ENCODE peak calls at places on chromosomes 2 and 18, in eight cellular contexts. I, N, V, S, R, D, W and M are unnamed samples.

GRCh38 chr2:61816480-61817355 is 37.1 kb downstream of the FAM161A start:
- DNase-seq in R (no peak), V (no peak), N (no peak), S (no peak), W (no peak), D (no peak), I (no peak), M (no peak)

GRCh38 chr2:99524056-99524455 is 34.2 kb upstream of the REV1 start:
- DNase-seq in D (no peak), V (no peak), I (no peak), R (no peak), N (no peak), S (no peak), W (no peak), M (no peak)

GRCh38 chr2:135473567-135473966 is 57.5 kb downstream of the ZRANB3 start:
- DNase-seq in N (no peak), D (peak), V (peak), R (no peak), S (peak), W (no peak), I (no peak), M (peak)

GRCh38 chr2:201950606-201951005 is 83.0 kb upstream of the FZD7 start:
- DNase-seq in S (no peak), W (no peak), R (no peak), D (no peak), N (no peak), V (no peak), I (no peak), M (no peak)

GRCh38 chr18:10822457-10822856 is 296.6 kb downstream of the NAPG start:
- DNase-seq in R (no peak), D (no peak), N (no peak), V (no peak), I (no peak), W (peak), S (no peak), M (no peak)

GRCh38 chr2:11406492-11407381 is 59.2 kb downstream of the E2F6 start:
- DNase-seq in I (no peak), N (peak), S (peak), W (peak), R (no peak), D (no peak), V (no peak), M (no peak)

GRCh38 chr2:68798574-68798973 is 64.0 kb downstream of the ARHGAP25 start:
- DNase-seq in D (no peak), S (no peak), V (no peak), W (no peak), I (no peak), N (no peak), R (no peak), M (no peak)

GRCh38 chr2:31193806-31194205 is 23.5 kb downstream of the CAPN14 start:
- DNase-seq in I (no peak), D (no peak), R (no peak), S (no peak), V (no peak), W (no peak), N (no peak), M (no peak)

GRCh38 chr18:55189972-55190371 is 230.7 kb upstream of the CCDC68 start:
- DNase-seq in S (no peak), V (no peak), N (no peak), W (no peak), D (no peak), R (no peak), I (no peak), M (no peak)

GRCh38 chr2:149076863-149077412 is 38.4 kb downstream of the LYPD6B start:
- DNase-seq in R (no peak), I (no peak), D (no peak), W (no peak), N (no peak), S (no peak), V (no peak), M (no peak)

GRCh38 chr2:43576983-43577892 is 18.6 kb downstream of the THADA start:
- DNase-seq in V (peak), S (peak), I (no peak), W (peak), R (no peak), D (peak), N (no peak), M (peak)

GRCh38 chr2:203225423-203226039 is 13.3 kb upstream of the CYP20A1 start:
- DNase-seq in V (peak), R (no peak), N (no peak), D (no peak), I (peak), W (no peak), S (no peak), M (peak)

GRCh38 chr18:51188024-51188701 is 9.3 kb downstream of the MEX3C start:
- DNase-seq in N (no peak), W (no peak), V (no peak), S (no peak), D (no peak), I (no peak), R (no peak), M (no peak)

GRCh38 chr2:128986867-128987268 is 668.2 kb upstream of the HS6ST1 start:
- DNase-seq in N (no peak), I (no peak), V (no peak), W (no peak), D (no peak), R (no peak), S (no peak), M (no peak)

GRCh38 chr2:45616663-45617411 is 5.8 kb upstream of the SRBD1 start:
- DNase-seq in D (no peak), S (no peak), W (no peak), V (no peak), I (no peak), N (no peak), R (no peak), M (peak)

GRCh38 chr2:224206816-224207215 is 167.7 kb upstream of the SERPINE2 start:
- DNase-seq in D (no peak), S (no peak), V (no peak), W (no peak), N (no peak), I (no peak), R (no peak), M (no peak)

GRCh38 chr2:64978514-64979268 is 10.5 kb upstream of the SLC1A4 start:
- DNase-seq in I (peak), S (no peak), W (no peak), V (no peak), N (no peak), R (no peak), D (no peak), M (peak)

GRCh38 chr2:1884933-1885580 is 140.7 kb upstream of the PXDN start:
- DNase-seq in W (no peak), V (no peak), S (no peak), D (no peak), N (no peak), I (no peak), R (no peak), M (no peak)

GRCh38 chr2:215961981-215962380 is 51.4 kb downstream of the MREG start:
- DNase-seq in I (no peak), N (no peak), W (no peak), S (no peak), R (no peak), V (no peak), D (no peak), M (no peak)

GRCh38 chr18:67599277-67599676 is 82.8 kb upstream of the DSEL start:
- DNase-seq in W (no peak), S (no peak), I (no peak), R (no peak), V (no peak), D (no peak), N (no peak), M (no peak)

GRCh38 chr2:187567126-187567525 is 12.9 kb upstream of the TFPI start:
- DNase-seq in I (no peak), S (no peak), W (no peak), V (peak), N (no peak), R (no peak), D (no peak), M (peak)

GRCh38 chr2:88656690-88657089 is 29.4 kb upstream of the EIF2AK3 start:
- DNase-seq in S (no peak), D (no peak), V (no peak), I (no peak), W (peak), N (no peak), R (no peak), M (no peak)

GRCh38 chr2:120352701-120353590 is 7.0 kb downstream of the INHBB start:
- DNase-seq in D (no peak), R (no peak), V (no peak), I (no peak), S (no peak), W (peak), N (no peak), M (no peak)

GRCh38 chr2:201244829-201245228 is 15.5 kb upstream of the CASP8 start:
- DNase-seq in R (no peak), S (no peak), W (no peak), N (no peak), D (no peak), I (no peak), V (no peak), M (no peak)

GRCh38 chr18:62384610-62385097 is 59.5 kb downstream of the TNFRSF11A start:
- DNase-seq in V (no peak), W (no peak), I (no peak), N (no peak), S (peak), D (no peak), R (no peak), M (no peak)

GRCh38 chr2:175931751-175932295 is 70.2 kb downstream of the LNPK start:
- DNase-seq in R (no peak), V (no peak), I (no peak), W (no peak), S (no peak), D (no peak), N (no peak), M (no peak)

GRCh38 chr2:183037281-183037659 is 987 bp downstream of the NCKAP1 start:
- DNase-seq in N (no peak), S (no peak), D (no peak), R (no peak), W (no peak), I (peak), V (peak), M (peak)

GRCh38 chr2:12119841-12120240 is 373.4 kb downstream of the LPIN1 start:
- DNase-seq in I (no peak), N (no peak), V (no peak), S (no peak), W (no peak), D (no peak), R (no peak), M (no peak)

GRCh38 chr2:179106342-179107178 is 56.6 kb upstream of the CCDC141 start:
- DNase-seq in R (no peak), S (peak), N (no peak), V (peak), I (peak), W (peak), D (peak), M (peak)

GRCh38 chr2:95297088-95297487 is at the start of gene KCNIP3:
- DNase-seq in R (peak), S (no peak), W (no peak), I (no peak), N (peak), D (no peak), V (no peak), M (no peak)

GRCh38 chr18:21315741-21316187 is 73.7 kb downstream of the GREB1L start:
- DNase-seq in V (peak), I (peak), D (no peak), S (no peak), W (no peak), R (no peak), N (no peak), M (no peak)

GRCh38 chr18:46096651-46097300 is 1.3 kb downstream of the ATP5F1A start:
- DNase-seq in S (peak), D (no peak), I (no peak), W (no peak), R (no peak), N (no peak), V (no peak), M (peak)

GRCh38 chr18:46099463-46099862 is 1.4 kb upstream of the ATP5F1A start:
- DNase-seq in I (no peak), D (no peak), N (no peak), S (no peak), V (no peak), R (no peak), W (no peak), M (no peak)

GRCh38 chr18:46098616-46098933 is 479 bp upstream of the ATP5F1A start:
- DNase-seq in D (no peak), I (no peak), N (no peak), V (no peak), S (no peak), R (no peak), W (no peak), M (no peak)

GRCh38 chr18:46097378-46097852 is 681 bp downstream of the ATP5F1A start:
- DNase-seq in W (no peak), S (no peak), N (no peak), D (peak), R (no peak), V (no peak), I (no peak), M (peak)

DNA sequence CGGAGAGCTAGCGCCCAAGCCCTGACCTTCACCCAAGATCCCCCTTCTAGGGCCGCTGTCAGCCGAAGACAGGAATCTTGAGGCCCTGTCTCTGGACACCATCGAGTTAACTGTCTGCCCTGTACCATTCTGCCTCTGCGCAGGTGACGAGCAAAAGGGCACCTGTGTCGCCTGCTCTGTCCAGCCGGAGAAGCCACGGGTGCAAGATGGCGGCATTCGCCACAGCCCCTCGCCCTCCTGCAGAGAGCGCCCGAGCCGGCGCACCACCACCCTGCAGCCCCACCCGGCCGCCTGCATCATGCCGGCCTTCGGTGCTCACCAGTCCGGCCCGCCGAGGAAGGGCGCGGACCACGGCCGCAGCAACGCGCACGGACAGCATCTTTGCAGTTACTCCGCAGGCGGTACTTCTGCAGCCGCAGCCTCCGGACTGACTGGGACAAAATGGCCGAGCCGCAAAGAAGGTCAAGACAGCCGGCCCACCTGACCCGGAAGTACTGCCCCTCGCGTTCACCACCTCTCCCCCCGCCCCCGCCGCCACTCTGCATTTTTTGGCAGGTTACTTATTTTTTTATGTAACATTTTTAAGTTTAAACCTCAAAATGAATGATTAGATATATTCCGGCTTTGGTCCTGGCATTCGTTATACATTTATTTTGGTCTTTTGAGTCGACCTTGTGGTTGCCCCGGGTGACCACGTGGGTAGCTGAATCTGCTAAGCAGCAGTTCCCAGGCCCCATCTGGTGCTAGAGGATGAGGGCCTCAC is at the start of gene ATP5F1A:
- DNase-seq in R (peak), D (peak), N (peak), W (peak), S (peak), I (peak), V (peak), M (peak)
- TF ChIP-seq POLR2A in R (peak), D (peak), N (peak), W (peak), S (no peak), I (peak), V (peak), M (peak)

DNA sequence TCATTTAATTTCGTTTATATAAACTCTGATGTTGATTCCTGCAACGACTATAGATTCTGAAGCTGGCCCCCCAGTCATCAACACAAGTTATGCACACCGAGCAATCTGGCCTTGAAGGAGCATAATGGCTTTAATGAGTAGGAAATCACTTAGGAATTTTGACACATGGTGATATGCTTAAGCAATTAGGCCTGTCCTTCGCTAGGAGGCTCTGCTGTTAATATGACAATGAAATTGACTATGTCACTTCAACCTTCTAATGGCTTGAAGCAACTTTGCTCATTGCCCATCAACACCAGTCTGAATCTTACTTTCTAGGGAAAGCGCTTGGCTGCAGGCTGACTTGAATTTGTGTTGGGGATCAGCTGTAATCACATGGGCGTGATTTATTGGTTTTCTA is 345.2 kb downstream of the RBM43 start:
- DNase-seq in W (no peak), R (no peak), N (no peak), S (no peak), D (no peak), V (no peak), I (no peak), M (no peak)
- TF ChIP-seq POLR2A in W (no peak), R (no peak), N (no peak), S (no peak), D (no peak), V (no peak), I (no peak), M (no peak)

GRCh38 chr2:73961823-73962615 is 22.7 kb upstream of the TET3 start:
- DNase-seq in N (no peak), S (no peak), V (no peak), R (no peak), W (no peak), D (no peak), I (no peak), M (no peak)

GRCh38 chr2:73965053-73965452 is 19.7 kb upstream of the TET3 start:
- DNase-seq in R (no peak), I (no peak), V (no peak), S (no peak), D (no peak), N (no peak), W (no peak), M (no peak)

GRCh38 chr2:73962798-73963197 is 21.9 kb upstream of the TET3 start:
- DNase-seq in W (no peak), N (no peak), D (no peak), R (no peak), S (no peak), I (no peak), V (no peak), M (no peak)

GRCh38 chr2:73964223-73964622 is 20.5 kb upstream of the TET3 start:
- DNase-seq in V (no peak), N (no peak), D (no peak), I (no peak), W (no peak), S (no peak), R (no peak), M (no peak)

GRCh38 chr2:73963385-73964120 is 21.2 kb upstream of the TET3 start:
- DNase-seq in N (no peak), D (no peak), I (no peak), S (peak), W (no peak), V (no peak), R (no peak), M (peak)
- TF ChIP-seq POLR2A in N (no peak), D (no peak), I (no peak), S (no peak), W (no peak), V (no peak), R (no peak), M (no peak)

DNA sequence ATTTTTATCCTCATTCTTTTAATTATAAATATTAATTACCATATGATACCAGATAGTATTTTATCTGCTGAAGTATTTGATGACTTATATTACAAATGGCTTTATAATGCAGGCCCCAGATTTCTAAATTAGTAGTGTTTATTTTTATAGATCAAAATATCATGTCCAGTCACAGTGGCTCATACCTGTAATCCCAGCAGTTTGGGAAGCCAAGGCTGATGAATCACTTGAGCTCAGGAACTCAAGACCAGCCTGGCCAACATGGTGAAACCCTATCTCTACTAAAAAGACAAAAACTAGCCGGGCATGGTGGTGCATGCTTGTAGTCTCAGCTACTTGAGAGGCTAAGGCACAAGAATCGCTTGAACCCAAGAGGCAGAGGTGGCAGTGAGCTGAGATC is 100.1 kb upstream of the ARHGAP15 start:
- DNase-seq in N (no peak), S (no peak), D (no peak), W (no peak), R (no peak), V (no peak), I (no peak), M (no peak)
- TF ChIP-seq POLR2A in N (no peak), S (no peak), D (no peak), W (no peak), R (no peak), V (no peak), I (no peak), M (no peak)

GRCh38 chr2:53970898-53971681 is at the start of gene PSME4:
- DNase-seq in I (peak), R (peak), W (peak), N (peak), V (peak), D (peak), S (peak), M (peak)
- TF ChIP-seq POLR2A in I (peak), R (peak), W (peak), N (peak), V (peak), D (peak), S (peak), M (peak)

DNA sequence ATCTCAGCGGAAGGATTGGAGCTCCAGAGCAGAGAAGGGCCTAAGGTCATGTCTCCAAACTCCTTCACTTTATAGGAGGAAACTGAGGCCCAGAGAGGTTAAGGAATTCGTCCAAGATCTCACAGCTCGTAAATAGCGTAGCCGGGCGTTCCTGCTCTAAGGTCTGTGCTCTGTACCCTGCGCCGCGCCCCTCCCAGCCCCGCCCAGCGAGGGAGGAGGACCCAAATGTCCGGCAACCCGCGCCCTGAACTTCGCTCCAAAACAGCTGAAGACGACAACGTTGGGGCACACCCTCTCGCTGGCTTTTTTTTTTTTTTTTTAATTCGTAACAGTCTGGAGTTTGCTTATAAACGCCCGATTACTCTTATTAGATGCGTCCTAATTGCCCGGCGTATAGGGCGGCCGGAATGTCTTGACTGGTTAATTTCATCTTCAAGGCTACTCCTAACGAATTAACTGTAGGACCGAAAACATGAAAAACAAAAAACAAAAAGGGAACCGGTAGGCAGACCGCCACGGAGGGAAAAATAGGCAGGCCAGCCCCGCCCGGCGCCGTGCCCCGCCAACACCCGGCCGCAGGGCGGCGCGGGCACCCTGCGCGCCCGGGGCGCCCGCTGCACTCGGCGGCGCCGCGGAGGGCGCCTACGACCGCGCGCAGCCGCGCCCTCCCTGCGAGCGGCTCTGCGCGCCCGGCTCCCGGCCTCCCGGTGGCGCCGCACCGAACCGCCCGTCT is 928 bp upstream of the FOSL2 start:
- DNase-seq in I (peak), R (peak), N (peak), S (peak), D (peak), W (peak), V (peak), M (peak)
- TF ChIP-seq POLR2A in I (no peak), R (peak), N (no peak), S (no peak), D (peak), W (peak), V (no peak), M (peak)